ENCODE peak calls at places on chromosomes 16 and 17, in six cellular contexts. S, Y, E, V, L and J are unnamed samples.

GRCh38 chr17:54924405-54924804 is 23.8 kb downstream of the TOM1L1 start:
- DNase-seq in S (no peak), Y (no peak), E (no peak), V (no peak), L (no peak), J (no peak)

GRCh38 chr17:44827863-44828262 is 2.2 kb downstream of the GJC1 start:
- DNase-seq in S (no peak), Y (no peak), E (no peak), V (no peak), L (no peak), J (no peak)

GRCh38 chr17:79388556-79389295 is 222.1 kb downstream of the RBFOX3 start:
- DNase-seq in S (peak; percentile 76), Y (peak; percentile 33), E (peak; percentile 63), V (no peak), L (peak; percentile 20), J (peak; percentile 51)

GRCh38 chr17:4162775-4163498 is 19.9 kb downstream of the CYB5D2 start:
- DNase-seq in S (peak; percentile 62), Y (no peak), E (no peak), V (peak; percentile 17), L (peak; percentile 20), J (peak; percentile 54)

GRCh38 chr17:14784997-14785696 is 480.0 kb downstream of the PMP22 start:
- DNase-seq in S (peak; percentile 34), Y (peak; percentile 32), E (peak; percentile 57), V (no peak), L (no peak), J (no peak)

GRCh38 chr16:68230176-68230571 is 5.8 kb downstream of the ESRP2 start:
- DNase-seq in S (no peak), Y (no peak), E (no peak), V (no peak), L (no peak), J (no peak)

GRCh38 chr17:8506145-8506544 is 70.5 kb downstream of the NDEL1 start:
- DNase-seq in S (no peak), Y (no peak), E (no peak), V (no peak), L (no peak), J (no peak)

GRCh38 chr17:10063730-10064221 is 134.6 kb downstream of the GAS7 start:
- DNase-seq in S (no peak), Y (peak; percentile 62), E (no peak), V (peak; percentile 89), L (peak; percentile 54), J (peak; percentile 99)

GRCh38 chr17:77291591-77292386 is 151.0 kb downstream of the SEC14L1 start:
- DNase-seq in S (no peak), Y (no peak), E (no peak), V (no peak), L (no peak), J (peak; percentile 47)

GRCh38 chr17:42421479-42422332 is 1.4 kb downstream of the CAVIN1 start:
- DNase-seq in S (no peak), Y (peak; percentile 31), E (no peak), V (no peak), L (no peak), J (peak; percentile 35)

GRCh38 chr16:48029768-48030167 is 126.0 kb downstream of the ABCC12 start:
- DNase-seq in S (no peak), Y (no peak), E (no peak), V (no peak), L (no peak), J (no peak)

GRCh38 chr16:27760845-27761176 is 210.9 kb downstream of the KATNIP start:
- DNase-seq in S (no peak), Y (no peak), E (no peak), V (no peak), L (no peak), J (no peak)

GRCh38 chr16:67258160-67258835 is 9.5 kb downstream of the SLC9A5 start:
- DNase-seq in S (no peak), Y (no peak), E (no peak), V (no peak), L (no peak), J (no peak)

GRCh38 chr17:61408151-61409041 is 8.8 kb downstream of the TBX2 start:
- DNase-seq in S (peak; percentile 21), Y (no peak), E (peak; percentile 56), V (no peak), L (no peak), J (no peak)

GRCh38 chr16:48556913-48557351 is 53.0 kb downstream of the N4BP1 start:
- DNase-seq in S (no peak), Y (peak; percentile 66), E (peak; percentile 72), V (no peak), L (no peak), J (peak; percentile 43)

GRCh38 chr16:31009894-31010293 is 544 bp downstream of the STX1B start:
- DNase-seq in S (no peak), Y (no peak), E (no peak), V (no peak), L (no peak), J (no peak)

GRCh38 chr17:81607431-81607830 is 29.5 kb downstream of the NPLOC4 start:
- DNase-seq in S (no peak), Y (no peak), E (no peak), V (no peak), L (no peak), J (no peak)

GRCh38 chr17:61672140-61672539 is 81.1 kb upstream of the NACA2 start:
- DNase-seq in S (no peak), Y (no peak), E (no peak), V (no peak), L (no peak), J (no peak)

GRCh38 chr17:31674305-31674704 is 184.7 kb downstream of the COPRS start:
- DNase-seq in S (no peak), Y (no peak), E (no peak), V (no peak), L (no peak), J (no peak)

GRCh38 chr16:72910371-72910770 is 137.6 kb downstream of the ZFHX3 start:
- DNase-seq in S (no peak), Y (no peak), E (no peak), V (no peak), L (no peak), J (no peak)

GRCh38 chr17:27495460-27495859 is 39.2 kb downstream of the KSR1 start:
- DNase-seq in S (no peak), Y (no peak), E (no peak), V (no peak), L (no peak), J (no peak)

GRCh38 chr17:77681820-77682219 is 276.7 kb upstream of the TNRC6C start:
- DNase-seq in S (no peak), Y (no peak), E (no peak), V (no peak), L (no peak), J (no peak)

GRCh38 chr17:70808596-70808995 is 639.3 kb downstream of the KCNJ2 start:
- DNase-seq in S (no peak), Y (no peak), E (no peak), V (no peak), L (no peak), J (peak; percentile 9)

GRCh38 chr17:67400193-67400592 is 23.1 kb downstream of the PITPNC1 start:
- DNase-seq in S (no peak), Y (no peak), E (no peak), V (peak; percentile 13), L (peak; percentile 31), J (no peak)

GRCh38 chr17:35790826-35791225 is 4.6 kb downstream of the MMP28 start:
- DNase-seq in S (no peak), Y (no peak), E (no peak), V (no peak), L (no peak), J (no peak)

GRCh38 chr17:4006165-4006589 is 41.9 kb upstream of the ATP2A3 start:
- DNase-seq in S (no peak), Y (no peak), E (no peak), V (no peak), L (no peak), J (no peak)

GRCh38 chr16:77376358-77376757 is 58.5 kb downstream of the ADAMTS18 start:
- DNase-seq in S (peak; percentile 17), Y (peak; percentile 36), E (peak; percentile 64), V (no peak), L (no peak), J (peak; percentile 23)

GRCh38 chr17:15509095-15509494 is 41.7 kb upstream of the CDRT4 start:
- DNase-seq in S (no peak), Y (no peak), E (no peak), V (no peak), L (no peak), J (no peak)

GRCh38 chr17:80427366-80428282 is 12.7 kb downstream of the ENDOV start:
- DNase-seq in S (no peak), Y (no peak), E (no peak), V (no peak), L (no peak), J (no peak)

GRCh38 chr16:79981814-79982213 is 381.3 kb upstream of the MAF start:
- DNase-seq in S (no peak), Y (no peak), E (no peak), V (no peak), L (no peak), J (no peak)

GRCh38 chr17:11144358-11145233 is 96.4 kb upstream of the SHISA6 start:
- DNase-seq in S (peak; percentile 30), Y (peak; percentile 12), E (no peak), V (no peak), L (peak; percentile 3), J (peak; percentile 56)

GRCh38 chr17:17535957-17536356 is 39.8 kb upstream of the RASD1 start:
- DNase-seq in S (no peak), Y (no peak), E (no peak), V (no peak), L (no peak), J (no peak)

GRCh38 chr16:84608281-84608680 is 9.6 kb downstream of the COTL1 start:
- DNase-seq in S (no peak), Y (peak; percentile 62), E (peak; percentile 89), V (no peak), L (no peak), J (no peak)

GRCh38 chr17:43010667-43011308 is 4.2 kb downstream of the IFI35 start:
- DNase-seq in S (no peak), Y (no peak), E (no peak), V (no peak), L (no peak), J (no peak)

GRCh38 chr16:2475413-2476344 is 752 bp downstream of the TBC1D24 start:
- DNase-seq in S (peak; percentile 27), Y (peak; percentile 75), E (peak; percentile 79), V (no peak), L (no peak), J (peak; percentile 81)

GRCh38 chr17:74981979-74982662 is 5.3 kb upstream of the CDR2L start:
- DNase-seq in S (peak; percentile 88), Y (peak; percentile 83), E (peak; percentile 95), V (no peak), L (no peak), J (peak; percentile 64)

GRCh38 chr17:7141824-7142223 is 27.2 kb upstream of the ASGR2 start:
- DNase-seq in S (peak; percentile 64), Y (no peak), E (no peak), V (no peak), L (no peak), J (no peak)

GRCh38 chr17:21218101-21218500 is 4.1 kb upstream of the TMEM11 start:
- DNase-seq in S (peak; percentile 39), Y (peak; percentile 63), E (no peak), V (no peak), L (peak; percentile 27), J (peak; percentile 64)

GRCh38 chr16:58148526-58148925 is 19.3 kb upstream of the CFAP20 start:
- DNase-seq in S (no peak), Y (no peak), E (no peak), V (no peak), L (no peak), J (no peak)